ENCODE peak calls at places on chromosomes 3 and 15, in seven cellular contexts. H is brain microvascular endothelial cell, R is endodermal cell, F is small intestine, U is adipocyte, N is HCT116, A is tibial artery. V is an unnamed sample. For H3K27me3, the result is how much of the 10 kb centered on the place peaks cover.

GRCh38 chr3:42988566-42988965 is 9.5 kb downstream of the GASK1A start:
- DNase-seq in H (no peak), R (no peak), F (no peak), U (no peak), N (no peak), A (no peak), V (no peak)

GRCh38 chr3:131543714-131544113 is 40.9 kb upstream of the MRPL3 start:
- DNase-seq in H (peak), R (no peak), F (peak), U (peak), N (peak), A (no peak), V (peak)

GRCh38 chr15:33801954-33802353 is 166.3 kb upstream of the CHRM5 start:
- DNase-seq in H (no peak), R (no peak), F (no peak), U (peak), N (no peak), A (no peak), V (no peak)

GRCh38 chr3:13714251-13714916 is 165.5 kb downstream of the FBLN2 start:
- DNase-seq in H (no peak), R (peak), F (no peak), U (no peak), N (no peak), A (peak), V (no peak)

GRCh38 chr3:56536735-56537134 is 20.2 kb upstream of the CCDC66 start:
- DNase-seq in H (no peak), R (no peak), F (no peak), U (no peak), N (no peak), A (no peak), V (no peak)

GRCh38 chr15:40106203-40107161 is 2.2 kb downstream of the BMF start:
- DNase-seq in H (no peak), R (peak), F (peak), U (peak), N (no peak), A (peak), V (no peak)

GRCh38 chr3:172373912-172374311 is 74.3 kb downstream of the GHSR start:
- DNase-seq in H (no peak), R (no peak), F (no peak), U (no peak), N (no peak), A (no peak), V (no peak)

GRCh38 chr3:19348929-19349564 is 200.7 kb downstream of the KCNH8 start:
- DNase-seq in H (peak), R (peak), F (peak), U (peak), N (peak), A (no peak), V (peak)

GRCh38 chr15:93428135-93428534 is 339.1 kb upstream of the RGMA start:
- DNase-seq in H (no peak), R (no peak), F (no peak), U (no peak), N (peak), A (no peak), V (no peak)

GRCh38 chr3:183307749-183308148 is 54.7 kb downstream of the B3GNT5 start:
- DNase-seq in H (no peak), R (no peak), F (peak), U (no peak), N (no peak), A (no peak), V (no peak)

GRCh38 chr3:24709921-24710320 is 215.3 kb upstream of the THRB start:
- DNase-seq in H (no peak), R (no peak), F (no peak), U (no peak), N (no peak), A (no peak), V (no peak)

GRCh38 chr3:66662894-66663293 is 162.1 kb upstream of the LRIG1 start:
- DNase-seq in H (no peak), R (no peak), F (no peak), U (no peak), N (no peak), A (no peak), V (no peak)

GRCh38 chr3:157360044-157360443 is 76.6 kb upstream of the PTX3 start:
- DNase-seq in H (peak), R (no peak), F (no peak), U (peak), N (peak), A (no peak), V (peak)

GRCh38 chr3:82202254-82202653 is 440.8 kb upstream of the GBE1 start:
- DNase-seq in H (no peak), R (no peak), F (no peak), U (no peak), N (no peak), A (no peak), V (no peak)

GRCh38 chr15:78109156-78109555 is 16.8 kb downstream of the SH2D7 start:
- DNase-seq in H (no peak), R (no peak), F (no peak), U (no peak), N (no peak), A (no peak), V (no peak)

GRCh38 chr15:35481992-35482391 is 64.0 kb downstream of the DPH6 start:
- DNase-seq in H (peak), R (peak), F (peak), U (peak), N (peak), A (no peak), V (peak)

GRCh38 chr3:150905766-150906165 is 527 bp upstream of the MINDY4B start:
- DNase-seq in H (no peak), R (no peak), F (no peak), U (no peak), N (no peak), A (no peak), V (no peak)

GRCh38 chr15:75666823-75667501 is 19.2 kb downstream of the SNX33 start:
- DNase-seq in H (peak), R (no peak), F (peak), U (peak), N (peak), A (peak), V (peak)

GRCh38 chr3:48407542-48408099 is 22.3 kb downstream of the PLXNB1 start:
- DNase-seq in H (no peak), R (peak), F (no peak), U (no peak), N (no peak), A (peak), V (no peak)

GRCh38 chr3:143095813-143096212 is 23.8 kb upstream of the CHST2 start:
- DNase-seq in H (no peak), R (no peak), F (no peak), U (no peak), N (no peak), A (no peak), V (no peak)

GRCh38 chr3:69422751-69423150 is 36.9 kb upstream of the FRMD4B start:
- DNase-seq in H (peak), R (no peak), F (no peak), U (peak), N (no peak), A (no peak), V (peak)

GRCh38 chr3:39587113-39587512 is 119.6 kb downstream of the MOBP start:
- DNase-seq in H (no peak), R (no peak), F (no peak), U (no peak), N (no peak), A (no peak), V (no peak)

GRCh38 chr3:126435456-126436315 is 40.0 kb downstream of the ZXDC start:
- DNase-seq in H (no peak), R (peak), F (no peak), U (no peak), N (no peak), A (peak), V (no peak)

GRCh38 chr3:148882288-148882687 is 17.2 kb downstream of the CPA3 start:
- DNase-seq in H (peak), R (no peak), F (no peak), U (peak), N (no peak), A (no peak), V (peak)

GRCh38 chr3:99866167-99866810 is 48.6 kb downstream of the CMSS1 start:
- DNase-seq in H (peak), R (no peak), F (no peak), U (peak), N (no peak), A (no peak), V (peak)

GRCh38 chr15:98904466-98905048 is 103.0 kb downstream of the PGPEP1L start:
- DNase-seq in H (peak), R (peak), F (no peak), U (peak), N (peak), A (peak), V (peak)

GRCh38 chr3:132161608-132162007 is 126.8 kb upstream of the CPNE4 start:
- DNase-seq in H (no peak), R (peak), F (no peak), U (no peak), N (no peak), A (no peak), V (no peak)

GRCh38 chr3:4492240-4493007 is 724 bp upstream of the ITPR1 start:
- DNase-seq in H (peak), R (peak), F (peak), U (peak), N (no peak), A (peak), V (peak)

GRCh38 chr15:41603941-41604660 is 45.1 kb downstream of the TYRO3 start:
- DNase-seq in H (peak), R (peak), F (peak), U (peak), N (peak), A (peak), V (peak)

GRCh38 chr3:36196058-36196457 is 184.2 kb upstream of the STAC start:
- DNase-seq in H (no peak), R (no peak), F (no peak), U (no peak), N (no peak), A (no peak), V (no peak)

GRCh38 chr3:43294975-43295374 is 8.6 kb downstream of the SNRK start:
- DNase-seq in H (no peak), R (no peak), F (peak), U (no peak), N (no peak), A (no peak), V (no peak)

GRCh38 chr15:53586815-53587214 is 172.6 kb downstream of the WDR72 start:
- DNase-seq in H (peak), R (peak), F (peak), U (no peak), N (peak), A (no peak), V (peak)

GRCh38 chr3:49029563-49029884 is 326 bp upstream of the IMPDH2 start:
- DNase-seq in H (no peak), R (no peak), F (no peak), U (no peak), N (no peak), A (no peak), V (no peak)

GRCh38 chr3:14194865-14195264 is 16.2 kb downstream of the LSM3 start:
- DNase-seq in H (no peak), R (no peak), F (no peak), U (no peak), N (no peak), A (no peak), V (no peak)

GRCh38 chr3:52521488-52521824 is 12.2 kb downstream of the NT5DC2 start:
- DNase-seq in H (no peak), R (no peak), F (no peak), U (no peak), N (no peak), A (no peak), V (no peak)

DNA sequence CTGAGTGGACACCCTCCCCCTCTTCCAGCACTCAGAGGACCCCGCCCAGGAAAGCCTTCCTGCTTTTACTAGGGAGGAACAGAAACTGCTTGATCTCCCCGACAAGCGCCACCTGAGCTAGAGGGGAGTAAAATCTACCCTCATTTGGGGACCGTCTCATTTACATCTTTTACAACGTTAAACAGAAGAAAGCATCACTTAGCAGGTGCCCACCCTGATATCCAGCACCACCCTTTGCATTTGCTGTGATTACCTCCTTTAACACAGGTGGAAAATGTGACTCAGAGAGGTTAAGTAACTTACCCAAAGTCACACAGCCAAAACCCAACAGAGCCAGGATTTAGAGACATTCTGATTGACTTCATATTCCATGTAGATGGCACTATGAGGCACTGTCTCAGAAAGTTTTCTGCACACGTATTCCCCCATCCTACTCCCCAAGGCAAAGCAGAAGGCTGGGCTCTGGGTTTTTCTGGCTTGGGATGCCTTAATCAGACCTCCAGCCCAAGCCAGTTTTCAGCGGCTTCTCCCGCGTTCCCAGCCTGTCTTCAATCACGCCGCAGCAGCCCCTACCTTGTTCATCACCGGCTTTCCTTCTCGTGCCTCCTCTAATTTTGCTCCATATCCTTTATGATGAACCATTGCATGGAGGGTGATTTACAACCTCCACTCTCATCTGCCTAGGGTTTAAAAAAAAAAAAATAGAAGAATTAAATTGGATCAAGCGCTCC is 314.5 kb upstream of the PROK2 start:
- DNase-seq in H (no peak), R (peak), F (no peak), U (no peak), N (no peak), A (no peak), V (no peak)
- H3K27me3 ChIP-seq in H (under half), R (under half), F (under half), U (under half), N (under half), A (under half), V (under half)

GRCh38 chr15:44368367-44368766 is 59.1 kb upstream of the CTDSPL2 start:
- DNase-seq in H (no peak), R (no peak), F (no peak), U (no peak), N (no peak), A (no peak), V (no peak)

DNA sequence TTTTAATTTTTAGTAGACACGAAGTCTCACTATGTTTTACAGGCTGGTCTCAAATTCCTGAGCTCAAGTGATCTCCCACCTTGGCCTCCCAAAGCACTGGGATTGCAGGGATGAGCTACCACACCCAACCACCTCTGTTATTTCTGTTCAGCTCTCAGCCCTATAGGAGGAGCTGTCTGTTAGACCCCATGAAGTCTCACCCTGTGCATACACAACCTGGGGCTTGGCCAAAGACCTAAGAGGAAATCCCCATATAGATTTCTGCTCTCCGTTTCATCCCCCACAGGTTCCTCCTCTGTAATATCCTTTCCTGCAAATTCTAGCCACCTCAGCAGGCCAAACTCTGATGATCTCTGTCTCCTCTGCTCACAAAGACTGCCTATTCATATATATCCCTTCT is 56.6 kb upstream of the CTDSPL2 start:
- DNase-seq in H (no peak), R (peak), F (no peak), U (no peak), N (no peak), A (no peak), V (no peak)
- H3K27me3 ChIP-seq in H (under half), R (under half), F (under half), U (under half), N (under half), A (under half), V (under half)

GRCh38 chr3:10887015-10887414 is 71.0 kb downstream of the SLC6A11 start:
- DNase-seq in H (no peak), R (no peak), F (no peak), U (no peak), N (no peak), A (no peak), V (no peak)

GRCh38 chr3:10883478-10884234 is 67.6 kb downstream of the SLC6A11 start:
- DNase-seq in H (peak), R (peak), F (peak), U (peak), N (peak), A (no peak), V (peak)

GRCh38 chr3:10888523-10889081 is 72.6 kb downstream of the SLC6A11 start:
- DNase-seq in H (no peak), R (no peak), F (no peak), U (no peak), N (no peak), A (no peak), V (no peak)

DNA sequence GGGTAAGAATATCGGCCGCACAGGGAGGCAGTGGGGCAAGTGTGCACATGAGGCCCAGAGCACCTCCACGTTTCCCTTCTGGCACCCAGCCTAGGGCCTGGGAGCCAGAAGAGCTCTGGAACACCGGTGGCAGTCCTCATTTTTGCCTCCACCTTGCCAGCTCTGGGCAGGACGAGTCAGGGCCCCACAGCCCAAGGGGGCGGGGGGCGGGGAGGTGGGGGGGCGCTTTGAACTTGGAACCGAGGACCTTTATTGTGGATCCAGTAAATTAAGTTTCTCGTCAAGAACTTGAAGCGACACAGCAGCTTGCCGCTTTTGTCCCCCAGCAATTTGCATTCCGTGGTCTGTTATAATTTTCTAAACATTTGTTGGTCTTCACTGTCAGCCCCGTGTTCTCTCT is 66.8 kb downstream of the SLC6A11 start:
- DNase-seq in H (no peak), R (no peak), F (no peak), U (no peak), N (no peak), A (no peak), V (no peak)
- H3K27me3 ChIP-seq in H (under half), R (under half), F (under half), U (under half), N (half or more), A (under half), V (under half)

DNA sequence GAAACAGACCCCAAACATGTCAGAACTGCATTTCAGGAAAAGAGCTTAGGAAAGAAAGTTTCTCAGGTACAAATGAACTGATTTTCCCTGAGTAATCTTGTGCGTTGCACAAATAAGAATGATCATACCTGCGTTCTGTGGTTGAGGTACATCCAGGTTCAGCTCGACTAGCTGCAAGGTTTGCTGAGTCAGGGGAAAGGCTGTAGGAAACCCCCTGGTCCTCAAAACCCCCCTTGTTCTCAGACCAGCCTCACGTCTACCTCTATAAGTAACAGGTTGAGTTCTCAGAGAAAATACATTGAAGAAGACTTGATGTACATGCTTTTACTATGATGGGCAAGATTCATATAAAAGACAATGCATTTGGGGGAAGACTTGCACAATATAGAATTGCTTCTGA is 137.7 kb upstream of the ICE2 start:
- DNase-seq in H (no peak), R (no peak), F (no peak), U (no peak), N (no peak), A (no peak), V (no peak)
- H3K27me3 ChIP-seq in H (under half), R (under half), F (under half), U (under half), N (half or more), A (under half), V (under half)

GRCh38 chr3:123112232-123112631 is 45.4 kb downstream of the PDIA5 start:
- DNase-seq in H (no peak), R (no peak), F (no peak), U (no peak), N (no peak), A (no peak), V (no peak)

GRCh38 chr3:123113889-123114450 is 47.1 kb downstream of the PDIA5 start:
- DNase-seq in H (no peak), R (no peak), F (no peak), U (no peak), N (no peak), A (no peak), V (no peak)

GRCh38 chr3:123111640-123112039 is 44.8 kb downstream of the PDIA5 start:
- DNase-seq in H (no peak), R (no peak), F (no peak), U (no peak), N (no peak), A (no peak), V (no peak)

GRCh38 chr3:123110238-123110952 is 43.6 kb downstream of the PDIA5 start:
- DNase-seq in H (no peak), R (no peak), F (no peak), U (no peak), N (no peak), A (no peak), V (no peak)

GRCh38 chr3:123110953-123111615 is 44.3 kb downstream of the PDIA5 start:
- DNase-seq in H (no peak), R (no peak), F (no peak), U (no peak), N (no peak), A (no peak), V (no peak)
- H3K27me3 ChIP-seq in H (under half), R (under half), F (under half), U (under half), N (under half), A (under half), V (under half)

GRCh38 chr15:45486317-45486716 is 36.2 kb downstream of the SLC30A4 start:
- DNase-seq in H (no peak), R (no peak), F (no peak), U (no peak), N (no peak), A (no peak), V (no peak)
- H3K27me3 ChIP-seq in H (under half), R (under half), F (under half), U (under half), N (under half), A (under half), V (under half)

DNA sequence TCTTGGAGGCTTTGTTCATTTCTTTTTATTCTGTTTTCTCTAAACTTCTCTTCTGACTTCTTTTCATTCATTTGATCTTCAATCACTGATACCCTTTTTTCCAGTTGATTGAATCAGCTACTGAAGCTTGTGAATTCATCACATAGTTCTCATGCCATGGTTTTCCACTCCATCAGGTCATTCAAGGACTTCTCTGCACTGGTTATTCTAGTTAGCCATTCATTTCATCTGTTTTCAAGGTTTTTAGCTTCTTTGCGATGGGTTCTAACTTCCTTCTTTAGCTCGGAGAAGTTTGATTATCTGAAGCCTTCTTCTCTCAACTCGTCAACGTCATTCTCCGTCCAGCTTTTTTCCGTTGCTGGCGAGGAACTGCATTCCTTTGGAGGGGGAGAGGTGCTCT is 169.3 kb downstream of the EPHA6 start:
- DNase-seq in H (no peak), R (no peak), F (no peak), U (no peak), N (no peak), A (no peak), V (no peak)
- H3K27me3 ChIP-seq in H (under half), R (under half), F (under half), U (under half), N (under half), A (under half), V (under half)